ENCODE peak calls at places on chromosome 16, in seven cellular contexts. U is astrocyte; H is activated T-cell treated with anti-CD3 and anti-CD28 coated beads for 1 hour; B is thoracic aorta; M is LHCN-M2; T is stimulated activated CD8-positive, alpha-beta memory T cell treated with anti-CD3 and anti-CD28 coated beads, Interleukin-2, amount 100 ng/mL, for 48 hours; S is activated CD4-positive, alpha-beta T cell treated with anti-CD3 and anti-CD28 coated beads, Interleukin-2, amount 10 ng/mL, durations not matched to agents 7 days and 5 days. Y is an unnamed sample.

GRCh38 chr16:84614914-84615813 is 2.7 kb downstream of the COTL1 start:
- DNase-seq in U (no peak), H (no peak), B (no peak), M (no peak), T (no peak), S (no peak), Y (no peak)

GRCh38 chr16:86597880-86598606 is 19.7 kb downstream of the FOXL1 start:
- DNase-seq in U (peak), H (no peak), B (no peak), M (no peak), T (no peak), S (no peak), Y (no peak)

GRCh38 chr16:85554114-85554790 is 58.9 kb upstream of the GSE1 start:
- DNase-seq in U (peak), H (peak), B (no peak), M (peak), T (no peak), S (peak), Y (peak)

GRCh38 chr16:84378099-84378498 is 9.8 kb downstream of the ATP2C2 start:
- DNase-seq in U (no peak), H (no peak), B (no peak), M (no peak), T (no peak), S (no peak), Y (no peak)

GRCh38 chr16:30953511-30954124 is 3.9 kb upstream of the SETD1A start:
- DNase-seq in U (peak), H (peak), B (no peak), M (peak), T (peak), S (peak), Y (peak)

GRCh38 chr16:70018254-70018653 is 67.1 kb downstream of the CLEC18A start:
- DNase-seq in U (peak), H (peak), B (no peak), M (peak), T (no peak), S (peak), Y (peak)

GRCh38 chr16:5319799-5320198 is 222.2 kb upstream of the EEF2KMT start:
- DNase-seq in U (no peak), H (no peak), B (no peak), M (no peak), T (no peak), S (no peak), Y (no peak)

GRCh38 chr16:53892155-53892554 is 188.2 kb downstream of the FTO start:
- DNase-seq in U (peak), H (peak), B (no peak), M (peak), T (no peak), S (peak), Y (peak)

GRCh38 chr16:58128721-58129096 is 472 bp downstream of the CFAP20 start:
- DNase-seq in U (no peak), H (no peak), B (no peak), M (peak), T (peak), S (peak), Y (peak)

GRCh38 chr16:57383276-57384247 is 11.3 kb downstream of the CX3CL1 start:
- DNase-seq in U (peak), H (no peak), B (no peak), M (no peak), T (no peak), S (no peak), Y (no peak)

GRCh38 chr16:14486520-14487303 is 143.3 kb downstream of the PARN start:
- DNase-seq in U (peak), H (no peak), B (peak), M (peak), T (no peak), S (no peak), Y (no peak)

Y was measured in effector CD4-positive, alpha-beta T cell.